ENCODE peak calls at places on chromosomes 12 and 14, in five cellular contexts. G, E, C, U and Q are unnamed samples.

GRCh38 chr12:132282950-132283771 is 46.2 kb downstream of the GALNT9 start:
- DNase-seq in G (no peak), E (peak), C (no peak), U (no peak), Q (no peak)

GRCh38 chr12:95718772-95719171 is 71.8 kb downstream of the NTN4 start:
- DNase-seq in G (no peak), E (no peak), C (no peak), U (no peak), Q (no peak)

GRCh38 chr12:104672501-104673265 is 215.9 kb downstream of the CHST11 start:
- DNase-seq in G (peak), E (no peak), C (peak), U (no peak), Q (no peak)

GRCh38 chr14:69586420-69586819 is 11.7 kb upstream of the CCDC177 start:
- DNase-seq in G (no peak), E (no peak), C (no peak), U (no peak), Q (no peak)

GRCh38 chr12:75658826-75659823 is 147.7 kb upstream of the KRR1 start:
- DNase-seq in G (no peak), E (no peak), C (peak), U (no peak), Q (no peak)

GRCh38 chr12:113933201-113933786 is 32.8 kb downstream of the RBM19 start:
- DNase-seq in G (no peak), E (peak), C (peak), U (no peak), Q (no peak)

GRCh38 chr12:32217354-32218310 is 111.0 kb downstream of the BICD1 start:
- DNase-seq in G (peak), E (no peak), C (peak), U (no peak), Q (no peak)

GRCh38 chr14:87863047-87863446 is 129.9 kb downstream of the GALC start:
- DNase-seq in G (no peak), E (no peak), C (peak), U (no peak), Q (no peak)

GRCh38 chr14:104892517-104893434 is 27.7 kb downstream of the CEP170B start:
- DNase-seq in G (peak), E (no peak), C (peak), U (peak), Q (no peak)

GRCh38 chr12:113960030-113960429 is 6.1 kb downstream of the RBM19 start:
- DNase-seq in G (no peak), E (no peak), C (peak), U (no peak), Q (no peak)

GRCh38 chr14:73743431-73743931 is 29.3 kb upstream of the PNMA1 start:
- DNase-seq in G (no peak), E (no peak), C (peak), U (peak), Q (no peak)

GRCh38 chr14:89615421-89615820 is 198.4 kb upstream of the FOXN3 start:
- DNase-seq in G (no peak), E (no peak), C (no peak), U (no peak), Q (no peak)

GRCh38 chr12:1913377-1914115 is 4.9 kb downstream of the CACNA2D4 start:
- DNase-seq in G (no peak), E (peak), C (peak), U (no peak), Q (no peak)

GRCh38 chr12:47216150-47216677 is 136.5 kb upstream of the AMIGO2 start:
- DNase-seq in G (no peak), E (no peak), C (no peak), U (peak), Q (peak)

GRCh38 chr12:112473056-112473455 is 54.3 kb downstream of the PTPN11 start:
- DNase-seq in G (no peak), E (no peak), C (peak), U (no peak), Q (no peak)

GRCh38 chr12:45268672-45269406 is 52.9 kb downstream of the ANO6 start:
- DNase-seq in G (peak), E (peak), C (no peak), U (no peak), Q (no peak)

GRCh38 chr12:81005635-81006034 is 67.9 kb upstream of the LIN7A start:
- DNase-seq in G (no peak), E (no peak), C (no peak), U (no peak), Q (no peak)

GRCh38 chr14:43706901-43707300 is 800.2 kb downstream of the FSCB start:
- DNase-seq in G (no peak), E (no peak), C (no peak), U (no peak), Q (no peak)

GRCh38 chr14:62143235-62143634 is 381.0 kb downstream of the SNAPC1 start:
- DNase-seq in G (no peak), E (no peak), C (peak), U (no peak), Q (no peak)

GRCh38 chr12:100601626-100602025 is 28.1 kb downstream of the GAS2L3 start:
- DNase-seq in G (no peak), E (no peak), C (no peak), U (no peak), Q (no peak)

GRCh38 chr14:69328317-69328716 is 68.4 kb downstream of the GALNT16 start:
- DNase-seq in G (peak), E (no peak), C (no peak), U (no peak), Q (no peak)

GRCh38 chr12:119589634-119590033 is 3.9 kb upstream of the TMEM233 start:
- DNase-seq in G (no peak), E (no peak), C (peak), U (no peak), Q (no peak)

GRCh38 chr12:25648460-25648859 is 95.4 kb upstream of the LMNTD1 start:
- DNase-seq in G (no peak), E (peak), C (peak), U (no peak), Q (no peak)

GRCh38 chr14:28763914-28764848 is 2.4 kb upstream of the FOXG1 start:
- DNase-seq in G (no peak), E (no peak), C (no peak), U (no peak), Q (no peak)

GRCh38 chr12:71627438-71628002 is 36.1 kb downstream of the ZFC3H1 start:
- DNase-seq in G (no peak), E (no peak), C (no peak), U (no peak), Q (no peak)

GRCh38 chr12:124686001-124686884 is 118.8 kb upstream of the NCOR2 start:
- DNase-seq in G (no peak), E (no peak), C (peak), U (no peak), Q (no peak)

GRCh38 chr14:95058491-95058890 is 98.8 kb downstream of the DICER1 start:
- DNase-seq in G (peak), E (no peak), C (no peak), U (no peak), Q (no peak)

GRCh38 chr12:61524851-61525250 is 735.4 kb upstream of the USP15 start:
- DNase-seq in G (no peak), E (no peak), C (no peak), U (no peak), Q (no peak)

GRCh38 chr12:12736759-12737676 is 19.9 kb downstream of the CDKN1B start:
- DNase-seq in G (no peak), E (no peak), C (no peak), U (peak), Q (no peak)

GRCh38 chr12:49683604-49684309 is 23.4 kb downstream of the FMNL3 start:
- DNase-seq in G (no peak), E (no peak), C (no peak), U (no peak), Q (no peak)

GRCh38 chr12:116319851-116320621 is 42.5 kb upstream of the MED13L start:
- DNase-seq in G (no peak), E (no peak), C (peak), U (peak), Q (no peak)

GRCh38 chr12:52627395-52628110 is 9.2 kb upstream of the KRT73 start:
- DNase-seq in G (no peak), E (no peak), C (no peak), U (no peak), Q (no peak)

GRCh38 chr12:51823875-51824565 is 24.5 kb downstream of the FIGNL2 start:
- DNase-seq in G (no peak), E (no peak), C (peak), U (no peak), Q (no peak)

GRCh38 chr14:68416156-68416555 is 376.7 kb downstream of the ZFP36L1 start:
- DNase-seq in G (no peak), E (no peak), C (no peak), U (no peak), Q (no peak)

GRCh38 chr14:52067873-52068740 is 752 bp downstream of the NID2 start:
- DNase-seq in G (peak), E (peak), C (peak), U (peak), Q (peak)

GRCh38 chr12:3437986-3438385 is 53.0 kb upstream of the PRMT8 start:
- DNase-seq in G (no peak), E (no peak), C (no peak), U (no peak), Q (no peak)

GRCh38 chr12:111224196-111225066 is 144.5 kb downstream of the PHETA1 start:
- DNase-seq in G (no peak), E (no peak), C (no peak), U (no peak), Q (no peak)

GRCh38 chr14:104938960-104939359 is 14.3 kb downstream of the PLD4 start:
- DNase-seq in G (no peak), E (no peak), C (peak), U (no peak), Q (no peak)

GRCh38 chr14:96592591-96593388 is 90.6 kb downstream of the PAPOLA start:
- DNase-seq in G (peak), E (peak), C (peak), U (peak), Q (peak)